ENCODE peak calls at places on chromosomes 11 and 22, in seven cellular contexts. X is cardiac fibroblast, V is germinal center, W is DMS153, L is LoVo, U is NCI-H1694 treated with DMSO at 0.1 percent for 48 hours, Q is esophagus muscularis mucosa. P is an unnamed sample.

GRCh38 chr11:94938399-94939055 is 34.8 kb downstream of the CWC15 start:
- DNase-seq in U (peak), Q (peak), V (no peak), X (peak), L (no peak), W (peak), P (peak)

GRCh38 chr22:32745251-32745995 is 56.1 kb upstream of the TIMP3 start:
- DNase-seq in X (peak), U (no peak), Q (no peak), L (peak), V (no peak), W (no peak), P (no peak)

GRCh38 chr11:14852571-14853177 is 39.4 kb downstream of the CYP2R1 start:
- DNase-seq in L (peak), U (no peak), W (no peak), Q (no peak), X (no peak), V (no peak), P (no peak)

GRCh38 chr22:26527574-26528465 is 15.5 kb upstream of the TFIP11 start:
- DNase-seq in U (no peak), V (no peak), X (no peak), W (no peak), Q (no peak), L (no peak), P (no peak)

GRCh38 chr11:57649826-57650738 is at the start of gene YPEL4:
- DNase-seq in L (peak), V (no peak), Q (peak), W (no peak), X (peak), U (no peak), P (peak)

GRCh38 chr11:95337175-95337957 is 106.4 kb upstream of the SESN3 start:
- DNase-seq in Q (peak), W (peak), L (no peak), X (peak), V (peak), U (peak), P (peak)

GRCh38 chr11:79249341-79249993 is 191.4 kb downstream of the TENM4 start:
- DNase-seq in V (no peak), Q (no peak), W (no peak), U (no peak), L (no peak), X (no peak), P (no peak)

GRCh38 chr11:47731466-47731865 is 16.3 kb upstream of the AGBL2 start:
- DNase-seq in L (no peak), U (no peak), W (no peak), X (no peak), V (no peak), Q (no peak), P (no peak)

GRCh38 chr11:75380716-75381420 is 18.4 kb upstream of the RPS3 start:
- DNase-seq in X (no peak), V (no peak), L (no peak), W (no peak), Q (no peak), U (no peak), P (no peak)

GRCh38 chr11:74543991-74544390 is 48.4 kb upstream of the POLD3 start:
- DNase-seq in V (no peak), Q (no peak), U (no peak), L (no peak), W (peak), X (no peak), P (no peak)

GRCh38 chr22:30453731-30454510 is 17.9 kb downstream of the SEC14L3 start:
- DNase-seq in V (no peak), X (peak), W (peak), L (no peak), U (no peak), Q (no peak), P (no peak)